ENCODE peak calls at places on chromosomes 13 and 19, in eight cellular contexts. X, T, G, H, C, W, L and O are unnamed samples.

GRCh38 chr13:75299913-75300862 is 181.8 kb downstream of the TBC1D4 start:
- DNase-seq in L (no peak), H (no peak), T (no peak), X (no peak), W (peak; percentile 67), G (no peak), C (no peak), O (no peak)

GRCh38 chr19:42427313-42427712 is at the start of gene LIPE:
- DNase-seq in T (no peak), C (no peak), G (no peak), X (no peak), H (no peak), L (no peak), W (no peak), O (no peak)

GRCh38 chr19:47225746-47226425 is 5.1 kb downstream of the BBC3 start:
- DNase-seq in W (no peak), H (peak; percentile 92), G (no peak), L (peak; percentile 93), X (peak; percentile 93), T (peak; percentile 80), C (peak; percentile 87), O (peak; percentile 96)

GRCh38 chr19:38037151-38037611 is 130.2 kb downstream of the SIPA1L3 start:
- DNase-seq in G (no peak), C (no peak), L (no peak), W (no peak), T (no peak), X (no peak), H (no peak), O (no peak)

GRCh38 chr13:27405521-27406134 is 18.8 kb upstream of the GTF3A start:
- DNase-seq in T (no peak), W (no peak), H (no peak), C (no peak), L (no peak), G (no peak), X (no peak), O (no peak)

GRCh38 chr13:81726037-81726726 is 1385.3 kb upstream of the SPRY2 start:
- DNase-seq in L (no peak), H (no peak), G (no peak), X (no peak), C (no peak), W (no peak), T (no peak), O (no peak)

GRCh38 chr13:102667023-102667422 is 27.8 kb downstream of the METTL21C start:
- DNase-seq in G (no peak), C (no peak), W (no peak), X (no peak), T (no peak), L (no peak), H (no peak), O (no peak)

GRCh38 chr19:12838182-12838890 is at the start of gene MAST1:
- DNase-seq in L (no peak), H (peak; percentile 81), G (no peak), W (no peak), C (peak; percentile 40), T (peak; percentile 25), X (peak; percentile 50), O (peak; percentile 80)

GRCh38 chr13:63336549-63336948 is 1920.9 kb upstream of the PCDH20 start:
- DNase-seq in W (no peak), L (no peak), X (no peak), T (no peak), G (no peak), H (no peak), C (no peak), O (no peak)

GRCh38 chr19:56838930-56839664 is 1.4 kb downstream of the PEG3 start:
- DNase-seq in T (peak; percentile 97), X (peak; percentile 69), L (peak; percentile 97), G (no peak), C (peak; percentile 96), W (no peak), H (no peak), O (peak; percentile 84)

GRCh38 chr13:33111414-33112110 is 95.3 kb downstream of the KL start:
- DNase-seq in L (no peak), T (no peak), C (no peak), H (no peak), W (no peak), X (no peak), G (no peak), O (no peak)

GRCh38 chr19:48868196-48868886 is at the start of gene PLEKHA4:
- DNase-seq in L (peak; percentile 86), H (peak; percentile 64), C (no peak), X (peak; percentile 54), W (no peak), T (no peak), G (no peak), O (no peak)

GRCh38 chr19:45585158-45585577 is 566 bp upstream of the OPA3 start:
- DNase-seq in H (no peak), W (no peak), L (no peak), X (no peak), G (no peak), C (no peak), T (no peak), O (no peak)
- H3K4me3 ChIP-seq in H (peak overlapping the region; percentile 68), W (peak overlapping the region; percentile 56), L (peak overlapping the region; percentile 69), X (peak overlapping the region; percentile 52), G (peak overlapping the region; percentile 72), C (peak overlapping the region; percentile 75), T (peak overlapping the region; percentile 58), O (peak overlapping the region; percentile 69)

GRCh38 chr19:15265849-15266248 is 33.6 kb upstream of the EPHX3 start:
- DNase-seq in C (peak; percentile 83), L (peak; percentile 85), H (no peak), T (no peak), W (no peak), G (no peak), X (peak; percentile 93), O (peak; percentile 83)
- TF ChIP-seq POLR2AphosphoS5 in C (peak; percentile 98), L (peak; percentile 84), H (no peak), T (no peak), W (no peak), G (no peak), X (peak; percentile 87), O (peak; percentile 83)

DNA sequence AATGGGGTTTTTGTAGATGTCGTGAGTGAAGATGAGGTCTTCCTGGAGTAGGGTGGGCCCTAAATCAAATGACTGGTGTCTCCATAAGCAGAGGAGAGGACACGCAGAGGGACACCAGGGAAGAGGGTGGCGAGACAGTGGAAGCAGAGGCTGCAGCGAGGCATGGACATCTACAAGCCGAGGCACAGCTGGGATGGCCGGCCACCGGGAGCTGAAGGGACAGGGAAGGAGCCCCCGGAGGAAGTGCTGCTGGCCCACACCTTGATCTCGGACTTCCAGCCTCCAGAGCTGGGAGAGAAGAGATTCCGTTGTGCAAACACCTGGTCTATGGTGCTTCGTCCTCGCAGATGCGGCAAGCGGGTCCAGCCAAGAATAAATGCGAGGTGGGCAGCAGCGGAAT is 84.5 kb downstream of the ANKRD10 start:
- DNase-seq in G (no peak), L (no peak), W (no peak), C (no peak), H (no peak), X (no peak), T (no peak), O (no peak)
- H3K4me3 ChIP-seq in G (no peak overlapping the region), L (no peak overlapping the region), W (no peak overlapping the region), C (no peak overlapping the region), H (no peak overlapping the region), X (no peak overlapping the region), T (no peak overlapping the region), O (no peak overlapping the region)

DNA sequence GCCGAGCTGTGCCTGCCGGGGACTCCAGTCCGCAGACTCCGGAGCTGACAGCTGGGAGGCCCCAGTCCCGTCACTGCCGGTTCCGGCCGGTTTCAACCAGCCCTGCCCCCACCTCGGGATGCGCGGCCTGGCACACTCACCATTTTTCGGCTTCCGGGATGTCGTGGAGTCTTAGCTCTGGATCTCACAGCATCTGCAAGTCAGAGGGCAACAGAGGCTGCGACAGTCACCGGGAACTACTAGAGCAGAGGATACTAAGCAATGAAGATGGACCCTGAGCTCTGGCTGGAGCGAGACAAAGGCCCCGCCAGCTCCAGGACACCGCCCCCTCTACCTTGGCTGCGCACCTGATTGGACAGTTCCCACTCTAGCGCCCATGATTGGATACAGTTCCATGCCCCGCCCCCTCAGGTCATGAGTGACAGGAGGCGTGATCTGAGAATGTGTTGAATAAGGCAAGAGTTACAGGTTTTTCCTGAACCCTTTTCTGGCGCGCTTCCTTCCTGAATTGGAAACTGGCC is at the start of gene ZNF682:
- DNase-seq in H (peak; percentile 31), L (peak; percentile 99), X (peak; percentile 97), G (no peak), T (peak; percentile 83), C (peak; percentile 94), W (no peak), O (peak; percentile 92)
- TF ChIP-seq POLR2AphosphoS5 in H (no peak), L (no peak), X (peak; percentile 45), G (no peak), T (no peak), C (peak; percentile 69), W (no peak), O (peak; percentile 74)

DNA sequence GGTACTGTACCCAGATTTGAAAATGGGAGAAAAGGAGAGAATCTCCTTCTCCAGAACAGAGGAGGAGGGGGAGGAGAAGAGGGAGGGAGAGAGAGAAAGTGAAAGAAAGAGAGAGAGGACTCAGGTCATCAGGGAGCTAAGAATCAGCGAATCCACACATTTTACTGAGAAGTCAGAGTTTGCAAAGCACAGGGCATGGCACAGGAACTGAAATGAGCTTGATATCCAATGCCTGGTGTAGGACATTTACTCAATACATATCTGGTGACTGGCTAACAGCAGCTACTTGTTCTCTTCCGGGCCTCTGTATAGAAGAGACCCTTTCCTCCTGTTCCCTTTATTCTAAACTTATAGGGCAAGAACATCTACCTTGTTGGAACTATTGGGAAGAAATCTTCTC is 375.1 kb downstream of the KLF5 start:
- DNase-seq in T (no peak), X (no peak), L (no peak), H (no peak), G (no peak), W (no peak), C (no peak), O (no peak)
- H3K4me3 ChIP-seq in T (no peak overlapping the region), X (no peak overlapping the region), L (no peak overlapping the region), H (no peak overlapping the region), G (no peak overlapping the region), W (no peak overlapping the region), C (no peak overlapping the region), O (no peak overlapping the region)

GRCh38 chr19:50652722-50653121 is 3.5 kb downstream of the C19orf81 start:
- DNase-seq in C (no peak), W (no peak), L (no peak), H (no peak), X (no peak), T (no peak), G (no peak), O (no peak)
- TF ChIP-seq POLR2AphosphoS5 in C (no peak), W (no peak), L (no peak), H (no peak), X (no peak), T (no peak), G (no peak), O (no peak)

DNA sequence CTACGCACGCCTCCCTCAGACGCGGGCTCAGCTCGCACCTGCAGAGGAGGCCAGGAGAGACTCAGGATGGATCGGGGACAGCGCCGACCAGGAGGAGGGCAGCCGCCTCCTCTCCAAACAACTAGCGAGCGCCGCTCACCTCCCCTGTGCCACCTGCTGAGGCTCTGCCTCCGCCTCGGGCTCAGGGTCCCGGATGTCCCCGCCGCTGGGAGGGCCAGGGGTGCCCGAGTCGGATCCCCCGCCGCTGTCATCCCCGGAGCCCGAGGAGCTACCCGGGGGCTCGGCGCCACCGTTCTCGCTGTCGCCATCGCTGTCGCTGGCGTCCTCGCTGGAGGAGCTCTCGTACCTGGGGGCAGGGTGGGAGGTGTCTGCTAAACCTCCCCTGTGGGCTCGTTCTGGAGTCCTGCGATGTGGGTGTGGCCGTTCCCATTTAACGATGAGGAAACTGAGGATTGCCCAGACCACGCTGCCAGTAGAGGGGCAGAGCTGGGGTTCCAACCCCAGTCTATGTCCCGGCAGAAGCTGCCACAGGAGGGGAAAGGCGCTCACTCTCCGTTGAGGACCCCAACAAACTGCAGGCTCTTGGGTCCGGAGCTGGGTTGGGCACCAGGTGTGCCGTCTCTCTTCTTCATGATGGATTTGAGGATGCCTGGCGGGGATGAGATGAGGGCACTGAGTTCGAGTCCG is 9.1 kb downstream of the KANK3 start:
- DNase-seq in H (no peak), X (no peak), L (no peak), T (no peak), W (no peak), C (no peak), G (no peak), O (peak; percentile 54)
- H3K4me3 ChIP-seq in H (no peak overlapping the region), X (peak overlapping the region; percentile 51), L (peak overlapping the region; percentile 52), T (no peak overlapping the region), W (no peak overlapping the region), C (peak overlapping the region; percentile 45), G (peak overlapping the region; percentile 82), O (no peak overlapping the region)